ENCODE peak calls at places on chromosomes 5 and 9, in seven cellular contexts. B is glutamatergic neuron; Y is stimulated activated CD4-positive, alpha-beta T cell treated with anti-CD3 and anti-CD28 coated beads, Interleukin-2, amount 100 ng/mL, for 48 hours; C is cardiac muscle cell; L is activated CD4-positive, alpha-beta T cell treated with anti-CD3 and anti-CD28 coated beads for 24 hours; U is breast epithelium; G is A172. J is an unnamed sample.

GRCh38 chr9:108784998-108785397 is 70.8 kb downstream of the ACTL7B start:
- DNase-seq in G (peak; percentile 22), Y (no peak), L (no peak), C (peak; percentile 94), B (no peak), U (no peak), J (no peak)

GRCh38 chr5:78594946-78595921 is 53.3 kb downstream of the LHFPL2 start:
- DNase-seq in G (peak; percentile 97), L (no peak), Y (no peak), U (peak; percentile 55), C (peak; percentile 98), B (no peak), J (peak; percentile 96)

GRCh38 chr9:137721899-137722298 is 103.1 kb downstream of the EHMT1 start:
- DNase-seq in B (no peak), U (no peak), G (no peak), L (no peak), Y (no peak), C (no peak), J (no peak)

GRCh38 chr5:100584889-100585288 is 49.7 kb downstream of the FAM174A start:
- DNase-seq in C (no peak), G (no peak), L (no peak), B (no peak), U (no peak), Y (no peak), J (no peak)

GRCh38 chr5:88388476-88389170 is 120.0 kb upstream of the TMEM161B start:
- DNase-seq in L (no peak), B (peak; percentile 28), C (no peak), G (no peak), U (no peak), Y (no peak), J (no peak)

GRCh38 chr5:176910161-176910560 is 11.0 kb upstream of the HK3 start:
- DNase-seq in G (no peak), U (no peak), L (no peak), C (no peak), Y (no peak), B (no peak), J (no peak)

GRCh38 chr5:23389543-23390215 is 117.7 kb upstream of the PRDM9 start:
- DNase-seq in L (no peak), G (no peak), C (peak; percentile 54), Y (no peak), U (no peak), B (no peak), J (no peak)

GRCh38 chr5:97101189-97101910 is 41.1 kb downstream of the LIX1 start:
- DNase-seq in Y (no peak), U (no peak), G (no peak), L (no peak), B (no peak), C (no peak), J (no peak)

GRCh38 chr5:99449786-99450185 is 521.0 kb upstream of the CHD1 start:
- DNase-seq in B (no peak), C (no peak), G (no peak), Y (no peak), L (no peak), U (no peak), J (no peak)

GRCh38 chr5:96714951-96715451 is 52.8 kb downstream of the CAST start:
- DNase-seq in C (peak; percentile 92), Y (no peak), L (no peak), B (no peak), U (no peak), G (no peak), J (peak; percentile 21)

GRCh38 chr5:135651156-135651555 is 72.4 kb upstream of the CXCL14 start:
- DNase-seq in Y (no peak), B (no peak), U (no peak), G (peak; percentile 87), L (no peak), C (peak; percentile 5), J (peak; percentile 84)

GRCh38 chr5:51416149-51416548 is 32.9 kb downstream of the ISL1 start:
- DNase-seq in Y (no peak), B (no peak), G (no peak), U (no peak), C (no peak), L (no peak), J (no peak)

GRCh38 chr9:16413509-16414016 is 456.9 kb downstream of the BNC2 start:
- DNase-seq in Y (no peak), G (peak; percentile 36), L (no peak), C (peak; percentile 100), B (no peak), U (no peak), J (peak; percentile 89)

GRCh38 chr9:30299126-30299780 is 2085.2 kb upstream of the ACO1 start:
- DNase-seq in C (no peak), L (no peak), U (no peak), G (no peak), Y (no peak), B (no peak), J (no peak)

GRCh38 chr9:33080534-33080933 is 4.1 kb upstream of the SMU1 start:
- DNase-seq in U (no peak), G (no peak), C (no peak), Y (no peak), B (no peak), L (no peak), J (no peak)

J was measured in RCC 7860.